ENCODE peak calls at places on chromosomes 12 and 14, in five cellular contexts. P is GM23338; C is natural killer cell; O is type B pancreatic cell; F is activated CD4-positive, alpha-beta T cell treated with anti-CD3 and anti-CD28 coated beads, Interleukin-2, amount 50 U/mL, for 48 hours. V is an unnamed sample.

GRCh38 chr12:67853204-67853603 is 136.0 kb upstream of the IFNG-AS1 start:
- DNase-seq in F (no peak), C (no peak), P (no peak), O (no peak), V (no peak)

GRCh38 chr12:125029756-125030358 is 35.4 kb upstream of the AACS start:
- DNase-seq in C (no peak), O (no peak), P (no peak), F (no peak), V (no peak)

GRCh38 chr14:35257809-35258208 is 34.4 kb upstream of the PSMA6 start:
- DNase-seq in O (no peak), C (no peak), F (no peak), P (no peak), V (no peak)

GRCh38 chr12:104049278-104050257 is at the start of gene GLT8D2:
- DNase-seq in O (peak), P (peak), F (no peak), C (no peak), V (no peak)

GRCh38 chr12:6539276-6540134 is 5.2 kb downstream of the GAPDH start:
- DNase-seq in F (peak), C (no peak), P (peak), O (no peak), V (no peak)

GRCh38 chr12:106982229-106982628 is 4.7 kb downstream of the MTERF2 start:
- DNase-seq in C (no peak), F (no peak), P (no peak), O (no peak), V (no peak)

GRCh38 chr14:28681681-28682080 is 84.9 kb upstream of the FOXG1 start:
- DNase-seq in F (no peak), C (no peak), O (no peak), P (peak), V (no peak)

GRCh38 chr14:32657081-32657480 is 281.6 kb upstream of the NPAS3 start:
- DNase-seq in P (no peak), C (no peak), F (no peak), O (no peak), V (no peak)

GRCh38 chr12:98840325-98840724 is 195.2 kb downstream of the APAF1 start:
- DNase-seq in C (no peak), P (no peak), O (no peak), F (no peak), V (no peak)

GRCh38 chr12:64595863-64596793 is 14.2 kb upstream of the RASSF3 start:
- DNase-seq in F (no peak), O (no peak), P (no peak), C (no peak), V (no peak)

GRCh38 chr14:73613046-73613383 is 698 bp downstream of the ACOT6 start:
- DNase-seq in F (no peak), C (no peak), P (no peak), O (no peak), V (no peak)

GRCh38 chr12:47205532-47206449 is 126.0 kb upstream of the AMIGO2 start:
- DNase-seq in P (no peak), C (no peak), F (no peak), O (no peak), V (no peak)

GRCh38 chr12:54220092-54220557 is 31.3 kb upstream of the SMUG1 start:
- DNase-seq in F (peak), C (peak), O (no peak), P (peak), V (peak)

GRCh38 chr14:100279133-100279532 is 27.1 kb downstream of the SLC25A29 start:
- DNase-seq in O (no peak), P (no peak), F (no peak), C (no peak), V (no peak)

V was measured in T-helper 9 cell.